ENCODE peak calls at places on chromosome 20, in four cellular contexts. E is AG09309, C is epithelial cell of prostate, H is substantia nigra. B is an unnamed sample.

GRCh38 chr20:47778398-47779354 is 6.6 kb downstream of the SULF2 start:
- DNase-seq in E (no peak), C (no peak), H (no peak), B (no peak)

GRCh38 chr20:13765299-13765698 is 19.4 kb downstream of the ESF1 start:
- DNase-seq in E (no peak), C (no peak), H (no peak), B (no peak)

GRCh38 chr20:9087531-9088217 is 18.8 kb downstream of the PLCB4 start:
- DNase-seq in E (no peak), C (no peak), H (no peak), B (no peak)

GRCh38 chr20:8969062-8969694 is 99.7 kb upstream of the PLCB4 start:
- DNase-seq in E (no peak), C (no peak), H (no peak), B (no peak)

GRCh38 chr20:36845288-36845969 is 30.5 kb upstream of the TLDC2 start:
- DNase-seq in E (no peak), C (no peak), H (peak), B (no peak)

GRCh38 chr20:5614506-5614905 is 135.7 kb upstream of the SHLD1 start:
- DNase-seq in E (no peak), C (no peak), H (no peak), B (no peak)

GRCh38 chr20:13041574-13042457 is 33.0 kb downstream of the SPTLC3 start:
- DNase-seq in E (no peak), C (no peak), H (no peak), B (no peak)

GRCh38 chr20:31811198-31811597 is 8.0 kb upstream of the MYLK2 start:
- DNase-seq in E (no peak), C (no peak), H (no peak), B (no peak)

GRCh38 chr20:57882451-57883161 is 172.8 kb upstream of the PMEPA1 start:
- DNase-seq in E (peak), C (no peak), H (no peak), B (no peak)

GRCh38 chr20:41173791-41174341 is 36.5 kb downstream of the PLCG1 start:
- DNase-seq in E (no peak), C (no peak), H (no peak), B (no peak)

GRCh38 chr20:64242797-64243475 is 12.6 kb upstream of the PCMTD2 start:
- DNase-seq in E (no peak), C (no peak), H (no peak), B (no peak)

GRCh38 chr20:57389695-57390603 is 1.2 kb upstream of the RBM38 start:
- DNase-seq in E (no peak), C (no peak), H (no peak), B (peak)

GRCh38 chr20:45355209-45355608 is 7.0 kb upstream of the SDC4 start:
- DNase-seq in E (no peak), C (no peak), H (no peak), B (no peak)

GRCh38 chr20:40584128-40584819 is 104.8 kb downstream of the MAFB start:
- DNase-seq in E (no peak), C (no peak), H (no peak), B (no peak)

GRCh38 chr20:9617940-9618339 is 103.5 kb downstream of the LAMP5 start:
- DNase-seq in E (no peak), C (no peak), H (no peak), B (no peak)

GRCh38 chr20:50416269-50416863 is 93.8 kb upstream of the PTPN1 start:
- DNase-seq in E (no peak), C (no peak), H (no peak), B (no peak)

GRCh38 chr20:20466341-20466879 is 98.5 kb downstream of the INSM1 start:
- DNase-seq in E (peak), C (no peak), H (no peak), B (no peak)

GRCh38 chr20:10094566-10095173 is 59.9 kb downstream of the ANKEF1 start:
- DNase-seq in E (no peak), C (no peak), H (no peak), B (no peak)

GRCh38 chr20:49276895-49277785 is 717 bp downstream of the ZNFX1 start:
- DNase-seq in E (no peak), C (no peak), H (no peak), B (peak)

GRCh38 chr20:58660855-58661254 is 9.8 kb downstream of the STX16 start:
- DNase-seq in E (no peak), C (no peak), H (no peak), B (no peak)

GRCh38 chr20:8670900-8671229 is 398.0 kb upstream of the PLCB4 start:
- DNase-seq in E (peak), C (no peak), H (no peak), B (no peak)

GRCh38 chr20:44370639-44371218 is 15.2 kb downstream of the HNF4A start:
- DNase-seq in E (no peak), C (peak), H (no peak), B (no peak)

GRCh38 chr20:44532981-44533331 is 11.1 kb upstream of the SERINC3 start:
- DNase-seq in E (no peak), C (no peak), H (no peak), B (no peak)

B was measured in effector CD4-positive, alpha-beta T cell.